ENCODE peak calls at places on chromosomes 7 and 10, in six cellular contexts. One of them, this sample, is unnamed.
A peak's percentile ranks its signal among the peaks of the same experiment; 100 is the strongest.

GRCh38 chr7:27098493-27099223 is 2.9 kb upstream of the HOXA1 start:
- DNase-seq in tibial artery: no peak
- DNase-seq in OCI-LY7: no peak
- DNase-seq in HCT116: no peak
- DNase-seq in heart left ventricle: no peak
- DNase-seq in HepG2: no peak
- DNase-seq in this sample: peak; percentile 66

GRCh38 chr10:62582804-62583208 is 208.6 kb downstream of the ZNF365 start:
- DNase-seq in tibial artery: peak; percentile 89
- DNase-seq in OCI-LY7: no peak
- DNase-seq in HCT116: no peak
- DNase-seq in heart left ventricle: peak; percentile 84
- DNase-seq in HepG2: no peak
- DNase-seq in this sample: peak; percentile 100

GRCh38 chr7:36923831-36924555 is 199.7 kb upstream of the AOAH start:
- DNase-seq in tibial artery: no peak
- DNase-seq in OCI-LY7: no peak
- DNase-seq in HCT116: no peak
- DNase-seq in heart left ventricle: no peak
- DNase-seq in HepG2: no peak
- DNase-seq in this sample: no peak

GRCh38 chr10:79260803-79261740 is 86.2 kb upstream of the PPIF start:
- DNase-seq in tibial artery: no peak
- DNase-seq in OCI-LY7: no peak
- DNase-seq in HCT116: no peak
- DNase-seq in heart left ventricle: no peak
- DNase-seq in HepG2: peak; percentile 58
- DNase-seq in this sample: peak; percentile 62

GRCh38 chr10:416091-416515 is 273.4 kb downstream of the DIP2C start:
- DNase-seq in tibial artery: no peak
- DNase-seq in OCI-LY7: peak; percentile 29
- DNase-seq in HCT116: peak; percentile 35
- DNase-seq in heart left ventricle: no peak
- DNase-seq in HepG2: peak; percentile 12
- DNase-seq in this sample: no peak

GRCh38 chr7:80749270-80749669 is 110.8 kb downstream of the CD36 start:
- DNase-seq in tibial artery: no peak
- DNase-seq in OCI-LY7: no peak
- DNase-seq in HCT116: no peak
- DNase-seq in heart left ventricle: no peak
- DNase-seq in HepG2: no peak
- DNase-seq in this sample: peak; percentile 27

GRCh38 chr7:34091330-34091917 is 186.1 kb downstream of the BMPER start:
- DNase-seq in tibial artery: no peak
- DNase-seq in OCI-LY7: peak; percentile 11
- DNase-seq in HCT116: peak; percentile 43
- DNase-seq in heart left ventricle: no peak
- DNase-seq in HepG2: peak; percentile 38
- DNase-seq in this sample: peak; percentile 67

GRCh38 chr7:27175005-27175625 is 995 bp upstream of the HOXA10 start:
- DNase-seq in tibial artery: peak; percentile 76
- DNase-seq in OCI-LY7: no peak
- DNase-seq in HCT116: no peak
- DNase-seq in heart left ventricle: peak; percentile 23
- DNase-seq in HepG2: no peak
- DNase-seq in this sample: no peak

GRCh38 chr10:60943372-60944158 is 420 bp downstream of the RHOBTB1 start:
- DNase-seq in tibial artery: peak; percentile 81
- DNase-seq in OCI-LY7: no peak
- DNase-seq in HCT116: peak; percentile 3
- DNase-seq in heart left ventricle: peak; percentile 85
- DNase-seq in HepG2: peak; percentile 36
- DNase-seq in this sample: peak; percentile 72

GRCh38 chr7:134458341-134458805 is 527 bp downstream of the AKR1B1 start:
- DNase-seq in tibial artery: peak; percentile 76
- DNase-seq in OCI-LY7: peak; percentile 82
- DNase-seq in HCT116: no peak
- DNase-seq in heart left ventricle: peak; percentile 72
- DNase-seq in HepG2: peak; percentile 49
- DNase-seq in this sample: peak; percentile 42

GRCh38 chr10:4708123-4708759 is 117.8 kb upstream of the AKR1E2 start:
- DNase-seq in tibial artery: no peak
- DNase-seq in OCI-LY7: peak; percentile 9
- DNase-seq in HCT116: no peak
- DNase-seq in heart left ventricle: no peak
- DNase-seq in HepG2: peak; percentile 15
- DNase-seq in this sample: no peak

GRCh38 chr10:33487014-33487776 is 152.7 kb upstream of the NRP1 start:
- DNase-seq in tibial artery: no peak
- DNase-seq in OCI-LY7: no peak
- DNase-seq in HCT116: no peak
- DNase-seq in heart left ventricle: no peak
- DNase-seq in HepG2: no peak
- DNase-seq in this sample: peak; percentile 20

GRCh38 chr7:71459137-71459536 is 327.2 kb downstream of the GALNT17 start:
- DNase-seq in tibial artery: no peak
- DNase-seq in OCI-LY7: no peak
- DNase-seq in HCT116: no peak
- DNase-seq in heart left ventricle: no peak
- DNase-seq in HepG2: no peak
- DNase-seq in this sample: no peak

GRCh38 chr10:58723977-58724376 is 211.3 kb downstream of the BICC1 start:
- DNase-seq in tibial artery: no peak
- DNase-seq in OCI-LY7: no peak
- DNase-seq in HCT116: no peak
- DNase-seq in heart left ventricle: no peak
- DNase-seq in HepG2: no peak
- DNase-seq in this sample: peak; percentile 78

GRCh38 chr10:1425886-1426285 is 311.4 kb downstream of the ADARB2 start:
- DNase-seq in tibial artery: no peak
- DNase-seq in OCI-LY7: peak; percentile 27
- DNase-seq in HCT116: no peak
- DNase-seq in heart left ventricle: no peak
- DNase-seq in HepG2: no peak
- DNase-seq in this sample: no peak

GRCh38 chr7:155482511-155483183 is 24.7 kb downstream of the EN2 start:
- DNase-seq in tibial artery: no peak
- DNase-seq in OCI-LY7: no peak
- DNase-seq in HCT116: no peak
- DNase-seq in heart left ventricle: no peak
- DNase-seq in HepG2: no peak
- DNase-seq in this sample: no peak

GRCh38 chr10:23693895-23694294 is 255.0 kb downstream of the OTUD1 start:
- DNase-seq in tibial artery: no peak
- DNase-seq in OCI-LY7: no peak
- DNase-seq in HCT116: no peak
- DNase-seq in heart left ventricle: no peak
- DNase-seq in HepG2: no peak
- DNase-seq in this sample: no peak

GRCh38 chr10:4541292-4541691 is 284.7 kb upstream of the AKR1E2 start:
- DNase-seq in tibial artery: peak; percentile 84
- DNase-seq in OCI-LY7: no peak
- DNase-seq in HCT116: peak; percentile 81
- DNase-seq in heart left ventricle: no peak
- DNase-seq in HepG2: no peak
- DNase-seq in this sample: peak; percentile 98

GRCh38 chr7:149414745-149415390 is 46.0 kb downstream of the ZNF777 start:
- DNase-seq in tibial artery: peak; percentile 76
- DNase-seq in OCI-LY7: no peak
- DNase-seq in HCT116: no peak
- DNase-seq in heart left ventricle: peak; percentile 69
- DNase-seq in HepG2: no peak
- DNase-seq in this sample: peak; percentile 65

GRCh38 chr7:47819054-47819920 is 129.0 kb downstream of the PKD1L1 start:
- DNase-seq in tibial artery: peak; percentile 82
- DNase-seq in OCI-LY7: peak; percentile 80
- DNase-seq in HCT116: peak; percentile 34
- DNase-seq in heart left ventricle: no peak
- DNase-seq in HepG2: peak; percentile 70
- DNase-seq in this sample: peak; percentile 74

GRCh38 chr7:92020636-92021035 is 80.0 kb downstream of the AKAP9 start:
- DNase-seq in tibial artery: no peak
- DNase-seq in OCI-LY7: no peak
- DNase-seq in HCT116: no peak
- DNase-seq in heart left ventricle: no peak
- DNase-seq in HepG2: no peak
- DNase-seq in this sample: no peak

GRCh38 chr10:76119515-76119914 is 688.1 kb downstream of the LRMDA start:
- DNase-seq in tibial artery: no peak
- DNase-seq in OCI-LY7: no peak
- DNase-seq in HCT116: no peak
- DNase-seq in heart left ventricle: no peak
- DNase-seq in HepG2: no peak
- DNase-seq in this sample: peak; percentile 96
- H3K4me3 ChIP-seq in tibial artery: no peak overlapping the region
- H3K4me3 ChIP-seq in OCI-LY7: no peak overlapping the region
- H3K4me3 ChIP-seq in HCT116: no peak overlapping the region
- H3K4me3 ChIP-seq in heart left ventricle: no peak overlapping the region
- H3K4me3 ChIP-seq in HepG2: no peak overlapping the region
- H3K4me3 ChIP-seq in this sample: no peak overlapping the region

GRCh38 chr7:75756340-75757297 is 15.4 kb downstream of the CCL26 start:
- DNase-seq in tibial artery: no peak
- DNase-seq in OCI-LY7: peak; percentile 62
- DNase-seq in HCT116: peak; percentile 22
- DNase-seq in heart left ventricle: no peak
- DNase-seq in HepG2: peak; percentile 70
- DNase-seq in this sample: peak; percentile 44
- TF ChIP-seq CTCF in tibial artery: peak; percentile 27
- TF ChIP-seq CTCF in OCI-LY7: peak; percentile 73
- TF ChIP-seq CTCF in HCT116: peak; percentile 38
- TF ChIP-seq CTCF in heart left ventricle: peak; percentile 24
- TF ChIP-seq CTCF in HepG2: peak; percentile 70
- TF ChIP-seq CTCF in this sample: peak; percentile 61

GRCh38 chr7:30917216-30917893 is 5.7 kb downstream of the AQP1 start:
- DNase-seq in tibial artery: peak; percentile 43
- DNase-seq in OCI-LY7: no peak
- DNase-seq in HCT116: no peak
- DNase-seq in heart left ventricle: peak; percentile 19
- DNase-seq in HepG2: no peak
- DNase-seq in this sample: no peak

GRCh38 chr7:30916255-30916654 is 4.6 kb downstream of the AQP1 start:
- DNase-seq in tibial artery: no peak
- DNase-seq in OCI-LY7: no peak
- DNase-seq in HCT116: no peak
- DNase-seq in heart left ventricle: peak; percentile 45
- DNase-seq in HepG2: no peak
- DNase-seq in this sample: no peak

GRCh38 chr7:30916767-30917166 is 5.1 kb downstream of the AQP1 start:
- DNase-seq in tibial artery: no peak
- DNase-seq in OCI-LY7: no peak
- DNase-seq in HCT116: no peak
- DNase-seq in heart left ventricle: peak; percentile 36
- DNase-seq in HepG2: no peak
- DNase-seq in this sample: no peak

GRCh38 chr7:30914611-30915601 is 3.3 kb downstream of the AQP1 start:
- DNase-seq in tibial artery: peak; percentile 95
- DNase-seq in OCI-LY7: no peak
- DNase-seq in HCT116: peak; percentile 21
- DNase-seq in heart left ventricle: peak; percentile 63
- DNase-seq in HepG2: no peak
- DNase-seq in this sample: peak; percentile 80

GRCh38 chr7:30915751-30916150 is 4.1 kb downstream of the AQP1 start:
- DNase-seq in tibial artery: no peak
- DNase-seq in OCI-LY7: no peak
- DNase-seq in HCT116: no peak
- DNase-seq in heart left ventricle: peak; percentile 40
- DNase-seq in HepG2: no peak
- DNase-seq in this sample: no peak
- H3K4me3 ChIP-seq in tibial artery: peak overlapping the region; percentile 56
- H3K4me3 ChIP-seq in OCI-LY7: no peak overlapping the region
- H3K4me3 ChIP-seq in HCT116: no peak overlapping the region
- H3K4me3 ChIP-seq in heart left ventricle: peak overlapping the region; percentile 82
- H3K4me3 ChIP-seq in HepG2: no peak overlapping the region
- H3K4me3 ChIP-seq in this sample: no peak overlapping the region

GRCh38 chr7:157587051-157587450 is 250.2 kb downstream of the DNAJB6 start:
- DNase-seq in tibial artery: no peak
- DNase-seq in OCI-LY7: no peak
- DNase-seq in HCT116: no peak
- DNase-seq in heart left ventricle: peak; percentile 39
- DNase-seq in HepG2: no peak
- DNase-seq in this sample: no peak
- TF ChIP-seq CTCF in tibial artery: no peak
- TF ChIP-seq CTCF in OCI-LY7: no peak
- TF ChIP-seq CTCF in HCT116: no peak
- TF ChIP-seq CTCF in heart left ventricle: no peak
- TF ChIP-seq CTCF in HepG2: no peak
- TF ChIP-seq CTCF in this sample: no peak

DNA sequence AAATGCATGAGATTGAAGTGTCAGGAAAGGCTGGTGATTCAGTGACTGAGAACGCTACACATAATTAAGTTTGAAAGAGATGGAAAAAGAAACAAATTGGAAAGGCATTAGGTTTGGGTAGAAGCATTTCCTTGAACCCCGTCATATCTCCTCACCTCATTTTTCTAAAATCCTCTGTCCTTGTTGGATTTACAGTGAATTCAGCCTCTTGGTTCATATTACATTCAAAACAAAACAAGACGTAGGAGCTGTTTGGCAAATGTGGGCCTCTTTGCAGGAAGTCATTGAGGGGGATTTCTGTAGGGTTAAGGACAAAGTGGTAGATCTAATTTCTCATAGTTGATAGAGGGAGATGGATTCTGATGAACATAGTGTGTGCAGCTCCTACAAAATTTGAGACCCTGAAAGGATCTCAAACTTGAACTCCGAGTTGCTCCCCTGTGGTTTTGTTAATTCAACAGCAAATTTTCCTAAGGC is 628 bp downstream of the TBXAS1 start:
- DNase-seq in tibial artery: no peak
- DNase-seq in OCI-LY7: no peak
- DNase-seq in HCT116: no peak
- DNase-seq in heart left ventricle: no peak
- DNase-seq in HepG2: no peak
- DNase-seq in this sample: no peak
- H3K4me3 ChIP-seq in tibial artery: peak overlapping the region; percentile 25
- H3K4me3 ChIP-seq in OCI-LY7: no peak overlapping the region
- H3K4me3 ChIP-seq in HCT116: no peak overlapping the region
- H3K4me3 ChIP-seq in heart left ventricle: peak overlapping the region; percentile 38
- H3K4me3 ChIP-seq in HepG2: peak overlapping the region; percentile 27
- H3K4me3 ChIP-seq in this sample: no peak overlapping the region

GRCh38 chr7:2218444-2218785 is 14.3 kb downstream of the MAD1L1 start:
- DNase-seq in tibial artery: no peak
- DNase-seq in OCI-LY7: no peak
- DNase-seq in HCT116: no peak
- DNase-seq in heart left ventricle: peak; percentile 18
- DNase-seq in HepG2: no peak
- DNase-seq in this sample: no peak
- TF ChIP-seq CTCF in tibial artery: no peak
- TF ChIP-seq CTCF in OCI-LY7: no peak
- TF ChIP-seq CTCF in HCT116: no peak
- TF ChIP-seq CTCF in heart left ventricle: no peak
- TF ChIP-seq CTCF in HepG2: no peak
- TF ChIP-seq CTCF in this sample: no peak

GRCh38 chr7:87475359-87476178 is at the start of gene ABCB4:
- DNase-seq in tibial artery: no peak
- DNase-seq in OCI-LY7: no peak
- DNase-seq in HCT116: no peak
- DNase-seq in heart left ventricle: peak; percentile 65
- DNase-seq in HepG2: no peak
- DNase-seq in this sample: no peak
- H3K4me3 ChIP-seq in tibial artery: peak within 1 kb of the TSS; percentile 57
- H3K4me3 ChIP-seq in OCI-LY7: peak within 1 kb of the TSS; percentile 62
- H3K4me3 ChIP-seq in HCT116: no peak within 1 kb of the TSS
- H3K4me3 ChIP-seq in heart left ventricle: peak within 1 kb of the TSS; percentile 78
- H3K4me3 ChIP-seq in HepG2: peak within 1 kb of the TSS; percentile 70
- H3K4me3 ChIP-seq in this sample: peak within 1 kb of the TSS; percentile 55

This sample was measured in AG10803.